ENCODE peak calls at places on chromosomes 13 and 19, in four cellular contexts. B, R, W and V are unnamed samples.
A peak's percentile ranks its signal among the peaks of the same experiment; 100 is the strongest.

GRCh38 chr13:44904982-44905381 is 84.3 kb downstream of the NUFIP1 start:
- DNase-seq in B (no peak), R (no peak), W (no peak), V (no peak)

GRCh38 chr13:61727714-61728275 is 312.1 kb upstream of the PCDH20 start:
- DNase-seq in B (no peak), R (no peak), W (no peak), V (no peak)

GRCh38 chr13:96650301-96650886 is 343.9 kb downstream of the OXGR1 start:
- DNase-seq in B (no peak), R (no peak), W (no peak), V (no peak)

GRCh38 chr19:16386619-16387240 is 62.1 kb downstream of the KLF2 start:
- DNase-seq in B (peak; percentile 49), R (no peak), W (peak; percentile 60), V (no peak)

GRCh38 chr19:7986321-7987083 is 18.9 kb downstream of the ELAVL1 start:
- DNase-seq in B (no peak), R (no peak), W (no peak), V (no peak)

GRCh38 chr13:80586356-80586755 is 245.4 kb upstream of the SPRY2 start:
- DNase-seq in B (no peak), R (no peak), W (no peak), V (no peak)

GRCh38 chr19:55018633-55019032 is 19.4 kb downstream of the GP6 start:
- DNase-seq in B (no peak), R (no peak), W (no peak), V (no peak)

GRCh38 chr13:45209229-45209628 is 8.4 kb upstream of the KCTD4 start:
- DNase-seq in B (no peak), R (no peak), W (no peak), V (no peak)

GRCh38 chr13:33208290-33208990 is 77.1 kb downstream of the STARD13 start:
- DNase-seq in B (no peak), R (no peak), W (no peak), V (no peak)